ENCODE peak calls at places on chromosome X, in seven cellular contexts. M is SK-N-SH, U is H1, P is K562, H is HCT116, Q is HepG2, T is GM12878. B is an unnamed sample.

GRCh38 chrX:1215123-1215823 is 2.8 kb upstream of the CRLF2 start:
- DNase-seq in M (no peak), U (no peak), P (no peak), H (no peak), Q (no peak), T (no peak), B (no peak)

GRCh38 chrX:69231903-69232302 is 66.7 kb upstream of the PJA1 start:
- DNase-seq in M (no peak), U (no peak), P (no peak), H (no peak), Q (no peak), T (no peak), B (no peak)

GRCh38 chrX:129769467-129770154 is 10.1 kb upstream of the SASH3 start:
- DNase-seq in M (no peak), U (no peak), P (no peak), H (no peak), Q (no peak), T (peak), B (no peak)

GRCh38 chrX:9662148-9662547 is 103.5 kb downstream of the GPR143 start:
- DNase-seq in M (no peak), U (no peak), P (no peak), H (no peak), Q (no peak), T (no peak), B (no peak)

GRCh38 chrX:147757750-147758149 is 154.0 kb upstream of the FMR1 start:
- DNase-seq in M (no peak), U (no peak), P (no peak), H (no peak), Q (no peak), T (no peak), B (no peak)

GRCh38 chrX:54817220-54817820 is 9.8 kb downstream of the MAGED2 start:
- DNase-seq in M (peak), U (no peak), P (no peak), H (no peak), Q (no peak), T (no peak), B (no peak)

GRCh38 chrX:1451676-1452496 is 823 bp downstream of the ASMTL start:
- DNase-seq in M (no peak), U (no peak), P (no peak), H (no peak), Q (no peak), T (no peak), B (no peak)

GRCh38 chrX:39195156-39195555 is 393.9 kb downstream of the MID1IP1 start:
- DNase-seq in M (no peak), U (no peak), P (no peak), H (no peak), Q (no peak), T (no peak), B (no peak)

GRCh38 chrX:100368167-100368566 is 41.9 kb downstream of the PCDH19 start:
- DNase-seq in M (peak), U (no peak), P (peak), H (peak), Q (peak), T (no peak), B (no peak)

GRCh38 chrX:85992811-85993229 is 54.5 kb downstream of the CHM start:
- DNase-seq in M (no peak), U (no peak), P (peak), H (peak), Q (peak), T (no peak), B (no peak)

GRCh38 chrX:131821945-131822622 is 201.0 kb upstream of the STK26 start:
- DNase-seq in M (peak), U (no peak), P (no peak), H (no peak), Q (no peak), T (peak), B (no peak)

GRCh38 chrX:151633157-151633556 is 62.1 kb upstream of the PRRG3 start:
- DNase-seq in M (no peak), U (no peak), P (peak), H (no peak), Q (peak), T (no peak), B (no peak)

GRCh38 chrX:129646721-129647587 is 7.8 kb downstream of the APLN start:
- DNase-seq in M (peak), U (no peak), P (no peak), H (no peak), Q (no peak), T (no peak), B (no peak)

GRCh38 chrX:22078117-22078516 is 46.0 kb downstream of the PHEX start:
- DNase-seq in M (no peak), U (no peak), P (no peak), H (no peak), Q (no peak), T (no peak), B (no peak)

GRCh38 chrX:12825801-12826200 is 34.6 kb downstream of the PRPS2 start:
- DNase-seq in M (no peak), U (no peak), P (no peak), H (peak), Q (no peak), T (no peak), B (no peak)

GRCh38 chrX:154596290-154596929 is 11.5 kb downstream of the CTAG1A start:
- DNase-seq in M (no peak), U (peak), P (no peak), H (no peak), Q (no peak), T (no peak), B (peak)

GRCh38 chrX:10011991-10012390 is 44.8 kb downstream of the CLDN34 start:
- DNase-seq in M (no peak), U (no peak), P (no peak), H (no peak), Q (no peak), T (no peak), B (no peak)

GRCh38 chrX:104310657-104311056 is 55.9 kb upstream of the ESX1 start:
- DNase-seq in M (no peak), U (no peak), P (no peak), H (no peak), Q (no peak), T (no peak), B (no peak)

GRCh38 chrX:147602297-147602696 is 309.4 kb upstream of the FMR1 start:
- DNase-seq in M (no peak), U (no peak), P (no peak), H (no peak), Q (no peak), T (no peak), B (no peak)

GRCh38 chrX:39667746-39668507 is 429.8 kb downstream of the BCOR start:
- DNase-seq in M (no peak), U (no peak), P (no peak), H (no peak), Q (no peak), T (no peak), B (no peak)

GRCh38 chrX:38347136-38347535 is 5.3 kb upstream of the OTC start:
- DNase-seq in M (no peak), U (no peak), P (no peak), H (no peak), Q (no peak), T (no peak), B (no peak)

GRCh38 chrX:141341341-141341740 is 99.0 kb upstream of the SPANXC start:
- DNase-seq in M (no peak), U (no peak), P (no peak), H (no peak), Q (no peak), T (no peak), B (no peak)

GRCh38 chrX:136199365-136199764 is 51.8 kb downstream of the MAP7D3 start:
- DNase-seq in M (no peak), U (no peak), P (no peak), H (no peak), Q (no peak), T (no peak), B (no peak)

GRCh38 chrX:78333521-78333920 is 6.1 kb upstream of the CYSLTR1 start:
- DNase-seq in M (no peak), U (no peak), P (no peak), H (no peak), Q (no peak), T (no peak), B (no peak)

GRCh38 chrX:118226060-118226428 is 109.4 kb upstream of the KLHL13 start:
- DNase-seq in M (peak), U (no peak), P (peak), H (no peak), Q (peak), T (peak), B (no peak)

GRCh38 chrX:87578978-87579377 is 61.4 kb downstream of the KLHL4 start:
- DNase-seq in M (no peak), U (no peak), P (no peak), H (no peak), Q (no peak), T (no peak), B (no peak)

GRCh38 chrX:25596881-25597280 is 541.3 kb upstream of the MAGEB18 start:
- DNase-seq in M (no peak), U (no peak), P (no peak), H (no peak), Q (no peak), T (no peak), B (no peak)

GRCh38 chrX:154542723-154543424 is 3.8 kb downstream of the G6PD start:
- DNase-seq in M (no peak), U (no peak), P (no peak), H (no peak), Q (peak), T (no peak), B (no peak)

GRCh38 chrX:106619797-106620196 is 8.0 kb downstream of the RADX start:
- DNase-seq in M (no peak), U (no peak), P (peak), H (no peak), Q (no peak), T (no peak), B (no peak)

GRCh38 chrX:38563006-38563405 is 1.7 kb downstream of the TSPAN7 start:
- DNase-seq in M (peak), U (no peak), P (no peak), H (no peak), Q (peak), T (no peak), B (no peak)

GRCh38 chrX:12890467-12890866 is 16.0 kb upstream of the TLR8 start:
- DNase-seq in M (no peak), U (no peak), P (no peak), H (no peak), Q (no peak), T (peak), B (no peak)

GRCh38 chrX:112636951-112637541 is 42.7 kb downstream of the LHFPL1 start:
- DNase-seq in M (no peak), U (no peak), P (no peak), H (no peak), Q (no peak), T (no peak), B (no peak)

GRCh38 chrX:8851487-8851886 is 50.3 kb upstream of the FAM9A start:
- DNase-seq in M (no peak), U (no peak), P (no peak), H (no peak), Q (no peak), T (no peak), B (no peak)

GRCh38 chrX:18133605-18134004 is 87.1 kb downstream of the BEND2 start:
- DNase-seq in M (no peak), U (no peak), P (no peak), H (no peak), Q (no peak), T (no peak), B (no peak)

GRCh38 chrX:53088136-53088974 is 5.6 kb upstream of the KANTR start:
- DNase-seq in M (peak), U (no peak), P (no peak), H (no peak), Q (no peak), T (no peak), B (no peak)
- H3K9ac ChIP-seq in M (peak), U (peak), P (no peak), H (no peak), Q (no peak), T (no peak), B (no peak)

DNA sequence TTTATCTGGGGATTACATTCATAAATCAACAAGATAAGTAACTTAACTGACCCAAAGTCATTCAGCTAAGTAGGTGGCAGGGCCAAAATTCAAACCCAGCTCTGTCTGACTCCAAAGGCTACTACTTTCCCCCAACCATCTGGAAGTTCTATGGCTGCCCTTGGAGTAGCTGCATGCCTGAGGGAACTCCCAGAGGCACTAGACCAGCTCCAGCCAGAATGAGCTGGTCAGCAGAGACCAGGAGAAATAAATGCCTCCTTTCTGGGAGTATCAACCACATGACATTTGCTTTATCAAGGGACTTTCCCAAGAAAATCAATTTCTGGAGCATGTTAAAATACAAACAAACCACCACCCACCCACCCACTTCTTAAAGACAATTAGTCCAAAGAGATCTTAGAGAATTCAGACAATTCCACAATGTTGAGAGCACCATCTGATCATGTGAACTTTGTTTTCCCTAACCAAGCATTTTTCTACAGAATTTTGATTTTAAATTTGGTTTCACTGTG is 180.5 kb downstream of the EFHC2 start:
- DNase-seq in M (no peak), U (no peak), P (no peak), H (no peak), Q (no peak), T (no peak), B (no peak)
- TF ChIP-seq YY1 in M (no peak), U (no peak), P (no peak), H (no peak), Q (no peak), T (no peak), B (no peak)

GRCh38 chrX:15464704-15465103 is 28.4 kb downstream of the PIR start:
- DNase-seq in M (no peak), U (no peak), P (no peak), H (no peak), Q (no peak), T (no peak), B (no peak)

GRCh38 chrX:15465896-15466651 is 27.1 kb downstream of the PIR start:
- DNase-seq in M (no peak), U (no peak), P (peak), H (no peak), Q (no peak), T (no peak), B (no peak)

GRCh38 chrX:15469613-15470012 is 23.5 kb downstream of the PIR start:
- DNase-seq in M (no peak), U (no peak), P (no peak), H (no peak), Q (no peak), T (no peak), B (no peak)

GRCh38 chrX:15468036-15468435 is 25.1 kb downstream of the PIR start:
- DNase-seq in M (peak), U (no peak), P (peak), H (no peak), Q (no peak), T (no peak), B (no peak)

GRCh38 chrX:15465347-15465746 is 27.8 kb downstream of the PIR start:
- DNase-seq in M (peak), U (no peak), P (no peak), H (no peak), Q (no peak), T (peak), B (no peak)
- H3K9ac ChIP-seq in M (no peak), U (no peak), P (no peak), H (no peak), Q (no peak), T (no peak), B (no peak)

GRCh38 chrX:15843960-15844359 is 10.7 kb downstream of the AP1S2 start:
- DNase-seq in M (no peak), U (no peak), P (no peak), H (no peak), Q (no peak), T (no peak), B (no peak)

GRCh38 chrX:15834051-15834450 is 20.6 kb downstream of the AP1S2 start:
- DNase-seq in M (no peak), U (no peak), P (no peak), H (no peak), Q (no peak), T (no peak), B (no peak)

GRCh38 chrX:15834827-15835595 is 19.6 kb downstream of the AP1S2 start:
- DNase-seq in M (no peak), U (no peak), P (no peak), H (no peak), Q (no peak), T (no peak), B (no peak)

GRCh38 chrX:15838017-15838416 is 16.6 kb downstream of the AP1S2 start:
- DNase-seq in M (peak), U (no peak), P (peak), H (no peak), Q (peak), T (no peak), B (no peak)
- TF ChIP-seq YY1 in M (no peak), U (no peak), P (no peak), H (no peak), Q (no peak), T (no peak), B (no peak)